ENCODE peak calls at places on chromosomes 16 and 17, in ten cellular contexts. P is cardiac fibroblast, J is IMR-90, X is stomach, A is brain microvascular endothelial cell, U is AG04450, Y is tibial nerve, B is HCT116, K is AG10803, R is Caco-2. Q is an unnamed sample.

GRCh38 chr16:2827481-2827790 is 2.7 kb upstream of the ZG16B start:
- DNase-seq in R (no peak), A (no peak), P (no peak), K (no peak), B (no peak), U (no peak), J (no peak), Y (no peak), X (no peak), Q (no peak)

GRCh38 chr16:85301171-85301690 is 189.0 kb upstream of the CIBAR2 start:
- DNase-seq in K (no peak), R (no peak), P (no peak), A (no peak), U (no peak), X (peak), J (no peak), B (no peak), Y (no peak), Q (no peak)

GRCh38 chr17:74805543-74805991 is 29.4 kb upstream of the NAT9 start:
- DNase-seq in P (no peak), K (no peak), A (no peak), X (no peak), J (no peak), U (no peak), Y (no peak), B (no peak), R (no peak), Q (no peak)

GRCh38 chr17:19410875-19411291 is at the start of gene RNF112:
- DNase-seq in B (no peak), U (no peak), J (peak), P (peak), R (no peak), K (peak), A (no peak), Y (no peak), X (no peak), Q (peak)

GRCh38 chr17:76527430-76528111 is 9.9 kb downstream of the CYGB start:
- DNase-seq in U (no peak), J (peak), Y (peak), K (peak), X (peak), R (peak), B (no peak), A (peak), P (peak), Q (peak)

GRCh38 chr17:79520134-79520892 is 90.5 kb downstream of the RBFOX3 start:
- DNase-seq in Y (no peak), U (no peak), A (no peak), J (no peak), R (no peak), X (no peak), B (no peak), K (no peak), P (no peak), Q (no peak)

GRCh38 chr16:81873843-81874752 is 95.0 kb downstream of the PLCG2 start:
- DNase-seq in P (peak), B (peak), Y (peak), X (peak), U (no peak), K (peak), R (peak), J (peak), A (peak), Q (peak)

GRCh38 chr17:82709024-82709675 is 7.4 kb upstream of the FN3KRP start:
- DNase-seq in P (no peak), X (no peak), B (no peak), U (no peak), Y (no peak), R (no peak), A (no peak), K (no peak), J (no peak), Q (no peak)

GRCh38 chr16:68592466-68593337 is 52.4 kb upstream of the CDH3 start:
- DNase-seq in X (no peak), R (peak), A (peak), K (no peak), B (no peak), Y (no peak), J (no peak), U (no peak), P (peak), Q (no peak)

GRCh38 chr16:81167851-81168250 is 70.6 kb upstream of the BCO1 start:
- DNase-seq in B (no peak), K (no peak), R (no peak), A (no peak), Y (no peak), X (no peak), U (no peak), P (no peak), J (no peak), Q (no peak)

GRCh38 chr17:39694593-39694992 is 5.3 kb upstream of the ERBB2 start:
- DNase-seq in R (no peak), A (no peak), J (no peak), B (no peak), U (no peak), X (no peak), P (no peak), K (no peak), Y (no peak), Q (no peak)
- H3K4me3 ChIP-seq in R (no peak), A (no peak), J (no peak), B (no peak), U (no peak), X (no peak), P (no peak), K (no peak), Y (no peak), Q (no peak)

GRCh38 chr17:29625037-29625750 is 2.5 kb upstream of the CORO6 start:
- DNase-seq in X (no peak), Y (no peak), K (peak), R (no peak), P (peak), B (peak), U (no peak), A (no peak), J (peak), Q (peak)
- TF ChIP-seq CTCF in X (no peak), Y (no peak), K (peak), R (no peak), P (no peak), B (peak), U (no peak), A (no peak), J (no peak), Q (peak)

GRCh38 chr17:64920026-64920418 is 744 bp upstream of the LRRC37A3 start:
- DNase-seq in X (no peak), P (peak), K (peak), B (no peak), A (no peak), R (no peak), Y (no peak), J (no peak), U (no peak), Q (peak)
- H3K4me3 ChIP-seq in X (peak), P (peak), K (peak), B (peak), A (peak), R (peak), Y (peak), J (peak), U (peak), Q (peak)

DNA sequence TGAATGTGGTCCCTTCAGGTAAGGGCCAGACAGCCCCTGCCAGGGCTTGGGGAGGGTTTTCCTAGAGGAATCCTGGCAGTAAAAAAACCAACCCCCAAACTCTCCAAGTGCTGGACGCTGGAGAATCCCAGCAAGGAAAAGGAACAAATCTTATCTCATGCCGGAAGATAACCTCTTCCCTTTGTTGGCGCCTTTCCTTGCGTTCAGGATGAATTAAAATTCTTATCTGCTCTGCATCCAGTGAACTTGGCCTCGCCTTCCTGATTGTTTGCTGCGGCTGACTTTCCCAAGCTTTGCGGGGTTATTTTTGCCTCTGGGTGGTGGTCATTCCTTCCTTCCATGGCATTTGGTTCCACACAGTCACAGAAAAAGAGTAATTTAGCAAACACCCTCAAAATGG is 77.6 kb downstream of the MRC2 start:
- DNase-seq in U (no peak), B (no peak), K (no peak), P (no peak), J (no peak), R (no peak), Y (no peak), A (no peak), X (peak), Q (peak)
- TF ChIP-seq CTCF in U (no peak), B (no peak), K (no peak), P (no peak), J (no peak), R (no peak), Y (no peak), A (no peak), X (no peak), Q (no peak)

DNA sequence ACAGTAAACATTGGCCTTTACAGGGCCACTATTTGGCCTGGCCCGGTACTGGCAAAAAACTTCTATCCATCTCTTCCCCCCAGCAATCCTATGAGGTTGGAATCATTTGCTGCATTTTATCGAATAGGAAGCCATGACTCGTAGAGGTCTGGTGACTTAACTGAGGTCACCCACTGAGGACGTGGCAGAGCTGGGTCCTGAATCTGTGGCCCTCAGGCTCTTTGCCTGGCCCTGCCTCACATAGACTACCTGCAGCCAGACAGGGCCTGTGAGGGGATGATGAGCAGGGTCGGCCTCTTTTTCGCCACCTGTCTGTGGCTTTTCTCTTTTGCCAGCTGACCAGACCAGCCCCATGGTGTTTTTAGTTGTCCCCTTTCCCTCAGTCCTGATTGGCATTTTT is 1.9 kb downstream of the PPP4C start:
- DNase-seq in K (no peak), B (no peak), R (no peak), A (no peak), J (peak), Y (no peak), X (no peak), P (no peak), U (no peak), Q (peak)
- H3K4me3 ChIP-seq in K (peak), B (no peak), R (no peak), A (peak), J (peak), Y (no peak), X (peak), P (peak), U (peak), Q (peak)

Q was measured in fibroblast of the aortic adventitia.